ENCODE peak calls at places on chromosomes 12 and 14, in six cellular contexts. U, Z, V, G, R and S are unnamed samples. For H3K4me1, the result is how much of the 10 kb centered on the place peaks cover.

GRCh38 chr12:52634266-52635056 is 16.1 kb upstream of the KRT73 start:
- DNase-seq in U (no peak), Z (no peak), V (peak), G (peak), R (peak), S (no peak)

GRCh38 chr12:52044284-52044983 is 6.8 kb upstream of the NR4A1 start:
- DNase-seq in U (peak), Z (peak), V (peak), G (peak), R (peak), S (peak)

GRCh38 chr12:124940393-124941169 is 26.1 kb upstream of the UBC start:
- DNase-seq in U (peak), Z (peak), V (peak), G (peak), R (peak), S (peak)

GRCh38 chr12:66393890-66394289 is 91.6 kb downstream of the HELB start:
- DNase-seq in U (no peak), Z (no peak), V (no peak), G (no peak), R (no peak), S (no peak)

GRCh38 chr14:58731465-58732330 is 93.9 kb downstream of the DACT1 start:
- DNase-seq in U (no peak), Z (no peak), V (no peak), G (no peak), R (no peak), S (no peak)

GRCh38 chr12:52581481-52581880 is 7.8 kb upstream of the KRT74 start:
- DNase-seq in U (no peak), Z (no peak), V (no peak), G (no peak), R (peak), S (no peak)

GRCh38 chr12:54701940-54702592 is 53.9 kb upstream of the DCD start:
- DNase-seq in U (no peak), Z (no peak), V (no peak), G (no peak), R (no peak), S (peak)

GRCh38 chr12:54689984-54690383 is 41.8 kb upstream of the DCD start:
- DNase-seq in U (no peak), Z (no peak), V (no peak), G (no peak), R (no peak), S (no peak)

GRCh38 chr14:90644882-90645281 is 171.3 kb downstream of the TTC7B start:
- DNase-seq in U (peak), Z (no peak), V (no peak), G (peak), R (no peak), S (peak)

GRCh38 chr14:95043732-95044462 is 113.4 kb downstream of the DICER1 start:
- DNase-seq in U (no peak), Z (no peak), V (no peak), G (no peak), R (peak), S (no peak)

GRCh38 chr14:68857671-68858070 is 64.8 kb upstream of the ZFP36L1 start:
- DNase-seq in U (no peak), Z (no peak), V (no peak), G (no peak), R (no peak), S (no peak)

GRCh38 chr14:95363468-95363954 is 43.8 kb upstream of the CLMN start:
- DNase-seq in U (no peak), Z (no peak), V (no peak), G (no peak), R (no peak), S (no peak)

GRCh38 chr14:105854600-105855245 is 328.3 kb downstream of the TMEM121 start:
- DNase-seq in U (no peak), Z (no peak), V (no peak), G (peak), R (peak), S (no peak)

DNA sequence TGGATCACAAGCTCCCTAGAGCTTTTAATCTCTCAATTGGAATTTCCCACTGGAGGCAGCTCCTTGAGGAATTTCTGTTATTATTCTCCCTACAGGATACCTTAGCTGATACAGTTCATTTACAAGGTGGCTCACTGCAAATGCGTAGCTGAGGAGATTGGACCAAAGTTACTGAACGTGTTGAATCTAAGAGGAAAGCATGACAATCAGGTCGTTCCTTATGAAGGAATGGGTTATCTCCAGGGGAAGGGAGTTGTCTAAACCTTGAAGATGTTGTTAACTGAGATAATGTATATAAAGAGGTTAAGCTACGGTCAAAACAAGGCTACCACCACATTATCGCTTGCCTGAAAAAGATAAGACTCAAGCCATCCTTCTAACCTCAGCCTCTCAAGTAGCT is 105.8 kb upstream of the TBX3 start:
- DNase-seq in U (no peak), Z (no peak), V (no peak), G (no peak), R (no peak), S (no peak)
- H3K27ac ChIP-seq in U (no peak), Z (no peak), V (no peak), G (no peak), R (no peak), S (no peak)

DNA sequence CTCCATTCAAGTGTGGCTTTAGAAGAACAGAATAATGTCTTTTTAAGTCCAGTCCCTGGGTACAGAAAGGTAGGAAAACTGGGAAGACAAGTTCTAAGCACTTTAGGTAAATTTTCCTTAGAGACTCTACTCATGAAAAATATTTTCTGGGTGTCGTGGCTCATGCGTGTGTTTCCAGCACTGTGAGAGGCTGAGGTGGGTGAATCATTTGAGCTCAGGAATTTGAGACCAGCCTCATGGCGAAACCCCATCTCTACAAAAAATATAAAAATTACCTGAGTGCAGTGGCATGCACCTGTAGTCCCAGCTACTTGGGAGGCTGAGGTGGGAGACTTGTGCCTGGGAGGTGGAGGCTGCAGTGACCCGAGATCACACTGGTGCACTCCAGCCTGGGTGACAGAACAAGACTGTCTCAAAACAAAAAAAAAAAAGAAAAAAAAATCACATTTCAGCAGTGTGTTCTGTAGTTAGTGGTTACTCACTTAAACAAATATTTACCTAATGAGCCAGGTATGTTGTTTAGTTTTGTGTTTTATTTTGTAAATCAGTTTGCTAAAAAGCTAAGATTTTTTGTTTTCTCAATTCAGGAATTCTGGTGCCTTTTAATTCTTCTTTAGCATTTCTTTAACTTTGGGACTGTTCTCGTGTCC is 52.3 kb upstream of the RD3L start:
- DNase-seq in U (no peak), Z (no peak), V (no peak), G (no peak), R (no peak), S (no peak)
- TF ChIP-seq CTCF in U (no peak), Z (no peak), V (no peak), G (no peak), R (no peak), S (no peak)

GRCh38 chr14:50823763-50824636 is 7.0 kb downstream of the NIN start:
- DNase-seq in U (no peak), Z (no peak), V (no peak), G (no peak), R (no peak), S (no peak)

GRCh38 chr14:50822501-50823042 is 8.4 kb downstream of the NIN start:
- DNase-seq in U (peak), Z (no peak), V (no peak), G (no peak), R (no peak), S (no peak)

GRCh38 chr14:50823051-50823762 is 7.8 kb downstream of the NIN start:
- DNase-seq in U (no peak), Z (no peak), V (peak), G (peak), R (no peak), S (peak)

GRCh38 chr14:50821471-50822464 is 9.2 kb downstream of the NIN start:
- DNase-seq in U (peak), Z (peak), V (no peak), G (peak), R (no peak), S (no peak)

DNA sequence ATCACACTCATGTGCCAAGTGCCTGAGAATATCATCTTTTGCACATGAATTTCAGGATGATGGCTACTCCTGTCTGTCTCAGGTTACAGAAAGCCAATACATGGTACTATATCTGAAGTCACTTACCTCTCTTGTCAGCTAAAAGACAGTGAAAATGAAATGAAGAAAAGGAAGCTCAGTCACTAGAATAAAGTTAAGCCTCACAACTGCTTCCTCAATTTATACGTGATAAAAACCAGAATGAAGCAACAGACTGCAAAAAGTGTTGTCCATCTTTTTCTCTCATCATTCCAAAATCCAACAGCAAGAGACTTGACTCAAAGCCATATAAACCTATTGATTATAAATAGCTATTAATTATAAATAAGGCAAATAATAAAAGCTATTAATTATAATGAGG is 10.2 kb downstream of the NIN start:
- DNase-seq in U (no peak), Z (no peak), V (no peak), G (no peak), R (no peak), S (no peak)
- H3K4me1 ChIP-seq in U (under half), Z (under half), V (under half), G (half or more), R (under half), S (under half)

DNA sequence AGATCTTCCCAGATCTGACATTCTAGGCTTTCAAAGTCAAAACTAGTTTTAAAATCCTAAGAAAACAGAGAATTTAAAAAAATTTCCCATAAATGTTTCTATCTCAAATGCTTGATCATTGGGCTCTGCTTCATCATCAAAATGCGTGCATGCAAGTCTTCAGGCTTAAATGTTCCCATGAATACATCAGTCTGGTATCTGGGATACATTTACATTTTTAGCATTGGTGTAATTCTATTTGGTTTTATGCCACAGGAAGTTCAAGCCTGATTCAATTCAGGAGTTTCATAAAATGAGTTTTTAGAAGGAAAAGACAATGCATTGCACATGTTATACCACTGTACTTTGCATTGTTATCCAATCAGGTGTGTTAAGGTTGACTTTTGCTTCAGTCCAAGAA is 336.4 kb downstream of the PCNX1 start:
- DNase-seq in U (no peak), Z (no peak), V (no peak), G (no peak), R (no peak), S (no peak)
- H3K27ac ChIP-seq in U (no peak), Z (no peak), V (no peak), G (no peak), R (peak), S (no peak)

GRCh38 chr12:26173153-26173552 is 22.2 kb upstream of the SSPN start:
- DNase-seq in U (no peak), Z (no peak), V (no peak), G (no peak), R (no peak), S (no peak)

GRCh38 chr12:26172478-26172877 is 22.9 kb upstream of the SSPN start:
- DNase-seq in U (no peak), Z (no peak), V (no peak), G (no peak), R (no peak), S (no peak)

GRCh38 chr12:26177303-26177702 is 18.1 kb upstream of the SSPN start:
- DNase-seq in U (no peak), Z (no peak), V (no peak), G (no peak), R (no peak), S (no peak)

GRCh38 chr12:26179829-26180228 is 15.5 kb upstream of the SSPN start:
- DNase-seq in U (no peak), Z (no peak), V (no peak), G (no peak), R (no peak), S (no peak)

GRCh38 chr12:26176725-26177124 is 18.6 kb upstream of the SSPN start:
- DNase-seq in U (no peak), Z (no peak), V (no peak), G (no peak), R (no peak), S (no peak)
- TF ChIP-seq CTCF in U (no peak), Z (no peak), V (no peak), G (no peak), R (no peak), S (no peak)

DNA sequence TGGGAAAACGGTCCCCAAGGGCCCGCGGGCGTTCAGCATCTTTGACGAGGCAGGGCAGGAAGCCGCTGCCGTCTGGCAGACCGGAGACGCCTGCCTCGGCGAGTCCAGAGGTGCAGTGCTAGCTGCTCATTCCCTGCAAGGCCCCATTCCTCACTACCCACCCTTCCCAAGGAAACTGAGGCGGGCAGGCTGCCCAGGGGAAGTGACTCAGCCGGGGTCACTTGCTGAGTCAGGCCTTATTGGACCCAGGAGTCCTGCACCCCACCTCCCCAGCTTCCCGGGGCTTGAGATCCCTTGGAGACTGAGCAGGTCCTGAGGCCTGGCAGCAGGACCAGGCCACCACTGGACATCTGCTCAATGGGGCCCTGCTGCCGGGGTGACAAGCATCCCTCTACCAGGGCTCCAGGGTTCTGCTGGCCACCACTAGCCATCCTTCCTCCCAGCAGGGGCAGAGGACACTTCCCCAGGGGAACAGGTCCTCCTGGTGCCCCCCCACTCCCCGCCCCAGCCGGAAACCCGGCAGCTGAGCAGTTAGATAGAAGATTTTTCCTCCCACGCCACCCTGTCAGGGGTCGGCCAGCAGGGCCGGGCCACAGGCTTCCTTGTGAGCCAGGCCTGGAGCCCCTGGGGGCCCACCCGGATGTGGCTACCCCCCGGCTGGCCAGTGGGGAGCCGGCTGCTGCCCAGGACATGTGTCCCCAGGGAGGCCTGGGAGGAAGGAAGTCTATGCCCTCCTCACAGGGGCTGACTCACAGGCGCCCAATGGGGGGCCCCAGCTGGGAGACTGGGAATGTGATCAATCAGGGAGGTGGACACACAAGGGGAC is 3.9 kb downstream of the SH2B3 start:
- DNase-seq in U (peak), Z (peak), V (no peak), G (peak), R (peak), S (no peak)
- H3K4me1 ChIP-seq in U (half or more), Z (under half), V (under half), G (half or more), R (under half), S (half or more)

GRCh38 chr12:108562348-108563134 is at the start of gene ISCU:
- DNase-seq in U (peak), Z (peak), V (peak), G (peak), R (peak), S (peak)

GRCh38 chr12:108560752-108561719 is at the start of gene SART3:
- DNase-seq in U (peak), Z (peak), V (peak), G (peak), R (peak), S (peak)

GRCh38 chr12:108561852-108562347 is 496 bp upstream of the ISCU start:
- DNase-seq in U (no peak), Z (no peak), V (no peak), G (no peak), R (no peak), S (no peak)

GRCh38 chr12:108560321-108560721 is 652 bp downstream of the SART3 start:
- DNase-seq in U (no peak), Z (no peak), V (no peak), G (no peak), R (no peak), S (no peak)

GRCh38 chr12:108559748-108560147 is 1.2 kb downstream of the SART3 start:
- DNase-seq in U (no peak), Z (no peak), V (no peak), G (no peak), R (no peak), S (no peak)
- H3K27ac ChIP-seq in U (no peak), Z (no peak), V (no peak), G (no peak), R (no peak), S (no peak)